ENCODE peak calls at places on chromosomes 3 and 15, in six cellular contexts. Z is head of caudate nucleus; Y is AG04449; R is T-helper 9 cell; J is activated CD8-positive, alpha-beta memory T cell treated with anti-CD3 and anti-CD28 coated beads, Interleukin-2, amount 50 U/mL, for 48 hours; B is fibroblast of the aortic adventitia. F is an unnamed sample.
A peak's percentile ranks its signal among the peaks of the same experiment; 100 is the strongest.

GRCh38 chr3:90184861-90185260 is 1077.4 kb downstream of the EPHA3 start:
- DNase-seq in J (no peak), R (no peak), B (peak; percentile 8), Z (no peak), Y (no peak), F (no peak)

GRCh38 chr3:122689587-122689986 is 8.9 kb downstream of the PARP14 start:
- DNase-seq in R (no peak), Y (no peak), J (no peak), Z (no peak), B (peak; percentile 60), F (no peak)

GRCh38 chr15:77464129-77464865 is 43.6 kb downstream of the HMG20A start:
- DNase-seq in Y (no peak), Z (no peak), B (no peak), J (no peak), R (no peak), F (no peak)

GRCh38 chr3:42656680-42657610 is 3.4 kb downstream of the ZBTB47 start:
- DNase-seq in J (no peak), Z (no peak), R (no peak), B (no peak), Y (no peak), F (no peak)

GRCh38 chr15:58548308-58549012 is 116.7 kb downstream of the LIPC start:
- DNase-seq in J (no peak), B (no peak), Z (no peak), R (no peak), Y (no peak), F (no peak)

GRCh38 chr3:56962200-56962599 is 98.3 kb upstream of the SPATA12 start:
- DNase-seq in R (no peak), J (no peak), B (no peak), Z (no peak), Y (no peak), F (no peak)

GRCh38 chr3:127984241-127984975 is 67.8 kb upstream of the SEC61A1 start:
- DNase-seq in J (no peak), Z (no peak), Y (no peak), B (peak; percentile 57), R (no peak), F (no peak)

GRCh38 chr3:10304905-10305304 is 12.2 kb upstream of the GHRL start:
- DNase-seq in B (no peak), Z (no peak), Y (no peak), R (no peak), J (no peak), F (no peak)

GRCh38 chr15:68428431-68428940 is 3.5 kb downstream of the ITGA11 start:
- DNase-seq in B (no peak), Y (no peak), R (no peak), J (no peak), Z (no peak), F (no peak)